ENCODE peak calls at places on chromosomes 11 and 22, in six cellular contexts. B is heart left ventricle; G is left ventricle myocardium inferior; N is MM.1S; E is cardiac muscle cell; S is CD4-positive, alpha-beta memory T cell. M is an unnamed sample.
A peak's percentile ranks its signal among the peaks of the same experiment; 100 is the strongest.

GRCh38 chr22:22143448-22143847 is 101.1 kb upstream of the VPREB1 start:
- DNase-seq in B (no peak), G (no peak), N (no peak), E (no peak), S (no peak), M (no peak)

GRCh38 chr11:68040957-68041591 is 2.2 kb downstream of the TCIRG1 start:
- DNase-seq in B (no peak), G (no peak), N (no peak), E (no peak), S (no peak), M (no peak)

GRCh38 chr11:80103149-80103859 is 662.5 kb upstream of the TENM4 start:
- DNase-seq in B (no peak), G (no peak), N (no peak), E (peak; percentile 71), S (no peak), M (no peak)

GRCh38 chr22:34975721-34976120 is 90.2 kb upstream of the ISX start:
- DNase-seq in B (no peak), G (no peak), N (no peak), E (no peak), S (no peak), M (no peak)

GRCh38 chr11:3905080-3905953 is 49.9 kb downstream of the STIM1 start:
- DNase-seq in B (no peak), G (no peak), N (peak; percentile 46), E (peak; percentile 96), S (peak; percentile 77), M (peak; percentile 80)

GRCh38 chr11:114262681-114263509 is 33.3 kb upstream of the NNMT start:
- DNase-seq in B (peak; percentile 41), G (no peak), N (peak; percentile 27), E (peak; percentile 77), S (peak; percentile 22), M (no peak)

GRCh38 chr11:97722065-97722464 is 1298.7 kb upstream of the CNTN5 start:
- DNase-seq in B (peak; percentile 67), G (no peak), N (no peak), E (peak; percentile 93), S (no peak), M (no peak)

GRCh38 chr22:42519544-42520237 is at the start of gene RRP7A:
- DNase-seq in B (peak; percentile 79), G (peak; percentile 83), N (peak; percentile 85), E (peak; percentile 81), S (peak; percentile 83), M (peak; percentile 78)

GRCh38 chr22:32565002-32565339 is 90.4 kb downstream of the FBXO7 start:
- DNase-seq in B (no peak), G (no peak), N (no peak), E (no peak), S (no peak), M (no peak)

GRCh38 chr11:119709638-119710346 is 19.2 kb downstream of the NECTIN1 start:
- DNase-seq in B (no peak), G (no peak), N (peak; percentile 48), E (peak; percentile 90), S (no peak), M (no peak)

GRCh38 chr11:73554677-73555320 is 43.1 kb downstream of the FAM168A start:
- DNase-seq in B (no peak), G (no peak), N (no peak), E (no peak), S (no peak), M (no peak)

GRCh38 chr11:86551286-86551685 is 121.1 kb downstream of the ME3 start:
- DNase-seq in B (peak; percentile 33), G (no peak), N (peak; percentile 52), E (peak; percentile 96), S (no peak), M (no peak)

GRCh38 chr11:42237701-42238235 is 778.3 kb upstream of the LRRC4C start:
- DNase-seq in B (no peak), G (no peak), N (no peak), E (peak; percentile 44), S (no peak), M (no peak)

GRCh38 chr11:131108780-131109179 is 192.5 kb upstream of the SNX19 start:
- DNase-seq in B (no peak), G (no peak), N (no peak), E (no peak), S (no peak), M (no peak)

GRCh38 chr11:10305262-10305963 is 540 bp downstream of the ADM start:
- DNase-seq in B (peak; percentile 52), G (peak; percentile 35), N (peak; percentile 20), E (peak; percentile 51), S (peak; percentile 31), M (peak; percentile 45)

GRCh38 chr11:6443269-6444003 is 2.6 kb upstream of the HPX start:
- DNase-seq in B (peak; percentile 45), G (peak; percentile 44), N (peak; percentile 44), E (peak; percentile 72), S (peak; percentile 53), M (peak; percentile 67)

GRCh38 chr11:10858505-10859360 is 880 bp upstream of the ZBED5 start:
- DNase-seq in B (peak; percentile 75), G (peak; percentile 75), N (peak; percentile 67), E (no peak), S (peak; percentile 51), M (peak; percentile 63)

GRCh38 chr22:37676691-37677627 is 1.5 kb downstream of the LGALS1 start:
- DNase-seq in B (peak; percentile 91), G (peak; percentile 84), N (peak; percentile 89), E (peak; percentile 98), S (peak; percentile 92), M (peak; percentile 92)

GRCh38 chr11:104876324-104876723 is 21.9 kb downstream of the CASP12 start:
- DNase-seq in B (no peak), G (no peak), N (no peak), E (no peak), S (no peak), M (peak; percentile 11)

GRCh38 chr11:57552479-57552878 is 15.0 kb downstream of the UBE2L6 start:
- DNase-seq in B (no peak), G (no peak), N (no peak), E (no peak), S (no peak), M (no peak)

GRCh38 chr11:35944503-35945136 is 758 bp downstream of the LDLRAD3 start:
- DNase-seq in B (no peak), G (no peak), N (no peak), E (peak; percentile 27), S (no peak), M (no peak)

GRCh38 chr11:84564180-84564866 is 1062.8 kb downstream of the DLG2 start:
- DNase-seq in B (no peak), G (no peak), N (peak; percentile 44), E (peak; percentile 61), S (no peak), M (no peak)

GRCh38 chr11:75430692-75431532 is 2.1 kb downstream of the KLHL35 start:
- DNase-seq in B (peak; percentile 10), G (no peak), N (no peak), E (no peak), S (no peak), M (no peak)

GRCh38 chr22:30249049-30250038 is 2.8 kb upstream of the LIF start:
- DNase-seq in B (peak; percentile 79), G (peak; percentile 74), N (no peak), E (no peak), S (no peak), M (no peak)

GRCh38 chr11:60184824-60185511 is 2.1 kb upstream of the MS4A6A start:
- DNase-seq in B (no peak), G (no peak), N (no peak), E (no peak), S (no peak), M (no peak)

GRCh38 chr22:42167066-42167465 is 36.5 kb upstream of the CYP2D6 start:
- DNase-seq in B (no peak), G (no peak), N (no peak), E (no peak), S (no peak), M (no peak)

GRCh38 chr11:85595285-85595884 is 31.8 kb downstream of the DLG2 start:
- DNase-seq in B (no peak), G (no peak), N (peak; percentile 53), E (peak; percentile 71), S (peak; percentile 53), M (peak; percentile 23)

GRCh38 chr11:93740031-93740801 is 1.1 kb downstream of the TAF1D start:
- DNase-seq in B (no peak), G (no peak), N (peak; percentile 91), E (peak; percentile 46), S (peak; percentile 24), M (no peak)

DNA sequence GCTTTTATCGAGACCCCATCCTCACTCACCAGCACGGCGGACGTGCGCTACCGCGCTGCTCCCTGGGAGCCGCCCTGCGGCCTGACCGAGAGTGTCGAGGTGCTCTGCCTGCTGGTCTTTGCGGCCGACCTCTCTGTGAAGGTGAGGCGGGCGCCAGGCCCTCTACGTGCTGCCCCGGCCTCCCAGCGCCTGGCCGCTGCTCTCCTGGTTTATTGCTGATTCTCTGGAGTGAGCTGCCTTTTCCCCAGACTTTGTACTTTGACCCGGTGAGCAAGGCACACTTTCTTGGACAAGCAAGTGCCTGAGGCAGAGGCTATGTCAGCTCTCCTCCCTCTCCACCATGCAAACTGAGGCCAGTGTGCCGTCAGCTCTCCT is 6.5 kb downstream of the TPCN2 start:
- DNase-seq in B (no peak), G (no peak), N (no peak), E (no peak), S (no peak), M (no peak)
- H3K27ac ChIP-seq in B (peak overlapping the region; percentile 76), G (no peak overlapping the region), N (peak overlapping the region; percentile 88), E (no peak overlapping the region), S (no peak overlapping the region), M (no peak overlapping the region)

GRCh38 chr11:8812438-8812837 is 98.6 kb upstream of the AKIP1 start:
- DNase-seq in B (no peak), G (no peak), N (no peak), E (peak; percentile 65), S (no peak), M (no peak)
- H3K4me1 ChIP-seq in B (no peaks in the 10 kb centered on the region), G (peaks cover 66% of the 10 kb centered on the region), N (peaks cover 7% of the 10 kb centered on the region), E (peaks cover 46% of the 10 kb centered on the region), S (peaks cover 7% of the 10 kb centered on the region), M (no peaks in the 10 kb centered on the region)

DNA sequence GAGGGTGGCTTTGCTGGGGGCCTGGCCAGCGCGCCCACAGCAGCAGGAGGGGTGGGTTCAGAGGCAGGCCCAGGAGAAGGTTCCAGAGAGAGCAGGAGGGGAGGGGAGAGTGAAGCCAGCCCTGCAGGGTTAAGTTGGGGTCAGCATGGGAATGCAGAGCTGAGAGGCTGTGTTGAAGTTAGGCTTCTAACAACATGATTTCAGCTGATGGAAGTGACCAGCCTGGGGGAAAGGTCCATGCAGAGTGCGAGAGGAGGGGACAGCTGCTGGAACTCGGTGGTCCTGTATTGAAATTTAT is 35.9 kb downstream of the NADSYN1 start:
- DNase-seq in B (no peak), G (no peak), N (no peak), E (no peak), S (no peak), M (no peak)
- H3K36me3 ChIP-seq in B (peaks cover 13% of the 10 kb centered on the region), G (peaks cover 66% of the 10 kb centered on the region), N (no peaks in the 10 kb centered on the region), E (peaks cover 2% of the 10 kb centered on the region), S (peaks cover 34% of the 10 kb centered on the region), M (no peaks in the 10 kb centered on the region)

DNA sequence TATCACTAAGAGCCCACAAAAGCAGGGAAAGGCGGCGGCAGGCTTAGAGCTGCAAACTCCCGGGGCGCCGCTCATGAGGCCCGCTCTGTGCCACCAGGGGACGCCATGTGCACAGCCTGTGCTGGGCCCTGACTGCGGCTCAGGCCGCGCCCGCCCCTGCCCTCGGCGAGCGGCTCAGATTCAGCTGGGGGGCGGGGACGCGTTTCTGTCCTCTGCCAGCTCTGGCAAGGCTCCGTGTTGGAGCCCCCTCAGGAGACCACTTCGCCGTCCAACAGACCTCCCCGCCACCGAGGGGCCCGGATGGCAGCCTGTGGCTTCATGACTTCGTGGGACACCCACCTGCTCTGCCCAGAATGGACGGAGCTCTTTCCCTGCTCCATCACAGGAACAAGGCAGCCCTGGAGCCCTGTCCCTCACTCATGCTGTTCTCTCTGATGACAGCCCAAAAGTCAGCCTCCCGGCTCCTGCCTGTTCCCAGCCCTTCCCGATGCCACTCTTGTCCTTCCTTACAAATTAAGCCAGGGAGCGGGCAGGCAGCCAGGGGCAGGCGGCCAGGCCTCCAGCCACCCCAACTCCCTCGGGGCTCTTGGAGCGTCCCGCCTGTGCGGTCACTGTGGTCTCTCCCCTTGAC is 69.1 kb downstream of the NAT10 start:
- DNase-seq in B (peak; percentile 83), G (peak; percentile 84), N (peak; percentile 79), E (peak; percentile 79), S (peak; percentile 74), M (peak; percentile 83)
- H3K27ac ChIP-seq in B (no peak overlapping the region), G (peak overlapping the region; percentile 10), N (no peak overlapping the region), E (peak overlapping the region; percentile 14), S (no peak overlapping the region), M (no peak overlapping the region)

M was measured in naive thymus-derived CD4-positive, alpha-beta T cell.